ENCODE peak calls at places on chromosomes 6 and 20, in four cellular contexts. T is fibroblast of lung, U is SK-N-SH, G is transverse colon. S is an unnamed sample. For H3K36me3 and H3K4me1, the result is how much of the 10 kb centered on the place peaks cover.

GRCh38 chr20:32563311-32564272 is 21.5 kb downstream of the NOL4L start:
- DNase-seq in U (no peak), G (no peak), T (no peak), S (no peak)

GRCh38 chr6:3259491-3259958 is 778 bp downstream of the PSMG4 start:
- DNase-seq in U (peak), G (peak), T (peak), S (peak)

GRCh38 chr6:9522101-9522500 is 892.8 kb downstream of the TFAP2A start:
- DNase-seq in U (no peak), G (no peak), T (no peak), S (no peak)

GRCh38 chr6:20707870-20708269 is 173.6 kb downstream of the CDKAL1 start:
- DNase-seq in U (no peak), T (no peak), G (no peak), S (no peak)

GRCh38 chr6:34875292-34876213 is 12.3 kb downstream of the TAF11 start:
- DNase-seq in T (no peak), U (no peak), G (no peak), S (no peak)

GRCh38 chr6:162109466-162110040 is 618.0 kb downstream of the PRKN start:
- DNase-seq in T (peak), U (no peak), G (no peak), S (no peak)

GRCh38 chr6:158032354-158032733 is 50.7 kb downstream of the SYNJ2 start:
- DNase-seq in T (no peak), U (no peak), G (peak), S (peak)

GRCh38 chr6:2950713-2951112 is 20.7 kb downstream of the SERPINB6 start:
- DNase-seq in T (no peak), U (no peak), G (no peak), S (no peak)

GRCh38 chr20:37363221-37364012 is 17.5 kb downstream of the SRC start:
- DNase-seq in G (no peak), T (no peak), U (no peak), S (peak)

GRCh38 chr20:12775041-12775440 is 233.7 kb upstream of the SPTLC3 start:
- DNase-seq in T (no peak), G (no peak), U (no peak), S (no peak)

GRCh38 chr6:124956018-124956417 is 6.2 kb upstream of the RNF217 start:
- DNase-seq in U (no peak), G (no peak), T (no peak), S (no peak)

GRCh38 chr20:14360386-14360785 is 23.0 kb upstream of the FLRT3 start:
- DNase-seq in G (no peak), T (no peak), U (no peak), S (no peak)

GRCh38 chr20:59850018-59850641 is 83.3 kb downstream of the SYCP2 start:
- DNase-seq in T (peak), G (no peak), U (no peak), S (peak)

GRCh38 chr6:105459049-105459448 is 56.2 kb upstream of the PREP start:
- DNase-seq in G (no peak), T (peak), U (no peak), S (no peak)

GRCh38 chr6:109389650-109390274 is 7.5 kb upstream of the CD164 start:
- DNase-seq in U (no peak), T (peak), G (no peak), S (peak)

GRCh38 chr6:128124713-128125112 is 223.9 kb upstream of the THEMIS start:
- DNase-seq in T (peak), U (no peak), G (no peak), S (no peak)

GRCh38 chr6:140082867-140083297 is 708.4 kb upstream of the CITED2 start:
- DNase-seq in G (no peak), U (no peak), T (peak), S (no peak)

GRCh38 chr20:43723194-43723593 is 3.6 kb downstream of the GTSF1L start:
- DNase-seq in U (peak), G (no peak), T (no peak), S (no peak)

GRCh38 chr6:72657391-72657790 is 35.5 kb downstream of the KCNQ5 start:
- DNase-seq in T (no peak), G (no peak), U (no peak), S (no peak)

GRCh38 chr6:158161566-158162254 is 6.4 kb downstream of the SERAC1 start:
- DNase-seq in T (no peak), U (no peak), G (peak), S (no peak)

GRCh38 chr6:122696079-122696478 is 83.4 kb upstream of the FABP7 start:
- DNase-seq in T (peak), U (no peak), G (no peak), S (no peak)

GRCh38 chr20:44618318-44618731 is 33.2 kb downstream of the ADA start:
- DNase-seq in U (no peak), G (peak), T (no peak), S (peak)

GRCh38 chr6:31717499-31718222 is 2.5 kb downstream of the LY6G6D start:
- DNase-seq in U (no peak), T (no peak), G (no peak), S (peak)

GRCh38 chr6:81774542-81774941 is 22.1 kb upstream of the TENT5A start:
- DNase-seq in U (no peak), G (no peak), T (no peak), S (no peak)

GRCh38 chr20:44017905-44018683 is 103.4 kb downstream of the TOX2 start:
- DNase-seq in T (peak), G (peak), U (peak), S (peak)

GRCh38 chr6:115551510-115551909 is 509.2 kb downstream of the FRK start:
- DNase-seq in T (no peak), U (peak), G (no peak), S (no peak)

GRCh38 chr20:540391-541201 is 3.0 kb downstream of the CSNK2A1 start:
- DNase-seq in U (no peak), T (no peak), G (no peak), S (no peak)

GRCh38 chr20:49233226-49233625 is 14.0 kb downstream of the DDX27 start:
- DNase-seq in U (no peak), T (no peak), G (no peak), S (no peak)

GRCh38 chr20:49236301-49236700 is 17.1 kb downstream of the DDX27 start:
- DNase-seq in U (no peak), G (no peak), T (no peak), S (no peak)

GRCh38 chr20:49234831-49235230 is 15.6 kb downstream of the DDX27 start:
- DNase-seq in T (no peak), G (no peak), U (no peak), S (no peak)

DNA sequence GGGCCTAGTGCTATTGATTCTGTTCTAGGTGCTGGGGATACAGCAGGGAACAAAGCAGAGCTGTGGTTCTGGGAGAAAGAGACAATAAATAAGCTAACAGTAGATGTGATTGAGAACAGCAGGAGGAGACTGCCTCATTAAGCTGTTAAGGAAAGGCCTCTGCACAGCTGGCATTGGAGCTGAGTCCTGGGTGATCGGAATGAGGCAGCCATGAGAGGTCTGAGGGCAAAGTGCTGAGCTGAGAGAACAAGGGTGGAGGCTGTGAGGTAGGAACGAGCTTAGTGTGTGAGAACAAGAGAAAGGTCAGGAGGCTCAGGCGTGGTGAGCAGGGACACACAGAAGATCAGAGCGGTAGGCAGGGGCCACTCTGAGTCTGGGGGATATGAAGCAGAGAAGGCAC is 18.3 kb downstream of the DDX27 start:
- DNase-seq in G (no peak), U (no peak), T (no peak), S (no peak)
- H3K36me3 ChIP-seq in G (half or more), U (under half), T (under half), S (half or more)

GRCh38 chr20:63136296-63136695 is 79.6 kb downstream of the YTHDF1 start:
- DNase-seq in U (no peak), G (no peak), T (no peak), S (peak)
- H3K4me3 ChIP-seq in U (no peak), G (no peak), T (no peak), S (no peak)

GRCh38 chr6:111763381-111763780 is 109.9 kb downstream of the FYN start:
- DNase-seq in T (peak), G (no peak), U (no peak), S (no peak)
- H3K4me1 ChIP-seq in T (under half), G (under half), U (half or more), S (half or more)

DNA sequence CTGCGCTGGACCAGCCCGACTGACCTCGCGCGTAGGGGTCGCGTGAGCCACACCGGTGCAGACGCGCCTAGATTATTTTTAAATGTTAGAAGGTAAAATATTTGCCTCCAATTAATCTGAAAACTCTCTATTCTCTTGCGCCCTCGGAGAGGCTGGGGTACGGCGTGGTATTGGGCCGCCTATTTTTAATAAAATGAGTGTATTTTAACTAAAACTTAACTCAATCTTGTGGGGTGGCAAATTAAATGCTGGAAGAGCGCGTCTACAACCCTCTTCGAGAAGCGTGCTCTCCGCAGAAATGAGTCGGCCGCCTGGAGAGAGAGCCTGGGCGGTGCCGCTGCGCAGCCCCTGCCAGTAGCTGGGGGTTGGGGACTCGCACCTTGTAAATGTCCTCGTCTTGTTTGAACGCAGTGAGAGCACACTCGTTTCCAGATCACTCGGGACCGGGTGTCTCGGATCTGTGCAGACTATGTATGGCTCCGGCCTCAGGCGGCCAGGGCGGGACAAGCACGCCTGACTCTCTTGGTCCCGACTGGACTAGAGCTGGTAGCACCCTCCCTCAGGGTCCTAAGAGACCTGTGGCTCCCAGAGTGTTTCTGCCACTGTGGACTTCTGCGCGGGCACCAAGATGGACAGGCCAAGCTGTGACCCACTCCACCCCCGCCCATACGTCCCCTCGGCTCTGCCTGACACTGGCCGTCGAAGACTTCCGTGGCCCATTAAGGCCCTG is 2.0 kb upstream of the MAFB start:
- DNase-seq in G (no peak), T (no peak), U (no peak), S (no peak)
- H3K36me3 ChIP-seq in G (under half), T (under half), U (under half), S (under half)

GRCh38 chr6:118650500-118651281 is 700 bp downstream of the CEP85L start:
- DNase-seq in T (peak), U (peak), G (peak), S (peak)

GRCh38 chr6:118649918-118650499 is 1.4 kb downstream of the CEP85L start:
- DNase-seq in T (no peak), U (no peak), G (no peak), S (peak)

GRCh38 chr6:118646977-118647376 is 4.4 kb downstream of the CEP85L start:
- DNase-seq in U (no peak), T (no peak), G (no peak), S (no peak)

GRCh38 chr6:118651282-118652050 is at the start of gene CEP85L:
- DNase-seq in U (peak), T (peak), G (peak), S (peak)

DNA sequence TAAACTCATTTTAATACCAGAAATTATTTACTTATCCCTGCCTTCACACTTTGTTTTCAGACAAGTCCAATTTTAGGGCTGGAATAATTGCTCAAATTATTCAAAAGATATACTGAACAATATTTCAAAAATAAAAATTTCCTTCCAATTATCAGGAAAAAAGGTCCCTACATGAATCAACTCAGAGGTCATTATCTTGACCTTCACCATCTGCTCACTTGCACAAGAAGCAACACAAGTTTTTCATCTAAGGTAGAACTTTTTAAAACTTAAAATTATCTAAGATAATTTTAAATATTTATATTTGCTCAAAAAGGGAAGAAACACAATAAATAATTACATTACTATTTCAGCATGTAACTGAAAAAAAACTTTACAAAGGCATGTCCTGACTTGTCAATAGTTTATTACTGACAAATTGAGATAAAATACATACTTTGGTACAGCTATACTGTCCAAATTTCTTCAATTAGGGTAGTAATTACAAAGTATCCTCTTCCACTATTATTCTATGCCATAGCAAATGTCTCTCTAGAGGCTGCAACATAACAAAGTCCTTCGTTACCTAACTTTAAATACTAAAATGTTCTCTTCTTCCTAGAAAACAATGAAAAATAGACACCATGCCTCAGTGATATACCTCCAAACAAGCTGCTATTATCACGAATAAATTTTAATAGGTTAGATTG is 2.4 kb downstream of the CEP85L start:
- DNase-seq in G (no peak), T (no peak), U (no peak), S (no peak)
- H3K4me3 ChIP-seq in G (no peak), T (peak), U (peak), S (peak)

GRCh38 chr20:1947535-1947846 is 46.4 kb downstream of the PDYN start:
- DNase-seq in U (no peak), G (no peak), T (no peak), S (no peak)

GRCh38 chr20:1951436-1952115 is 42.3 kb downstream of the PDYN start:
- DNase-seq in G (no peak), U (no peak), T (no peak), S (no peak)

GRCh38 chr20:1949711-1950110 is 44.1 kb downstream of the PDYN start:
- DNase-seq in U (peak), G (no peak), T (no peak), S (no peak)

GRCh38 chr20:1950836-1951235 is 43.0 kb downstream of the PDYN start:
- DNase-seq in T (no peak), U (no peak), G (no peak), S (no peak)

DNA sequence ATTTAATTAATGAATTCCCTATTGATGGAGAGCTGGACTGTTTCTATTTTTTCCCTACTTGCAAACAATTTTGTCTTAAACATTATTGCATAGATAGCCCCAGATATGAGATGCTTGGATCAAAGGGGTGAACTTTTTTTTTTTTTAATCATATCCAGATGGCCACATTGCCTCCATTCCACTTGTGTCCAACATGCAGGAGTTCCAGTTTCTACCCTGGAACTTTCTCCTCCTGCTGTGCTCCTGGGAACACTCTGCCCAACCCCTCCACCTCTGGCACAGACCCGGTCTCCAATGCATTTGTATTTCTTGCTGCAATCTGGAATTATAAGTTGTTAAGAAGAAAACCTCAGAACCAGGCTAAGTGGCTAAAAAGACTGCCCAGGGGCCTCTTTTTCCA is 44.6 kb downstream of the PDYN start:
- DNase-seq in T (no peak), G (no peak), U (peak), S (peak)
- H3K4me1 ChIP-seq in T (under half), G (under half), U (under half), S (under half)

DNA sequence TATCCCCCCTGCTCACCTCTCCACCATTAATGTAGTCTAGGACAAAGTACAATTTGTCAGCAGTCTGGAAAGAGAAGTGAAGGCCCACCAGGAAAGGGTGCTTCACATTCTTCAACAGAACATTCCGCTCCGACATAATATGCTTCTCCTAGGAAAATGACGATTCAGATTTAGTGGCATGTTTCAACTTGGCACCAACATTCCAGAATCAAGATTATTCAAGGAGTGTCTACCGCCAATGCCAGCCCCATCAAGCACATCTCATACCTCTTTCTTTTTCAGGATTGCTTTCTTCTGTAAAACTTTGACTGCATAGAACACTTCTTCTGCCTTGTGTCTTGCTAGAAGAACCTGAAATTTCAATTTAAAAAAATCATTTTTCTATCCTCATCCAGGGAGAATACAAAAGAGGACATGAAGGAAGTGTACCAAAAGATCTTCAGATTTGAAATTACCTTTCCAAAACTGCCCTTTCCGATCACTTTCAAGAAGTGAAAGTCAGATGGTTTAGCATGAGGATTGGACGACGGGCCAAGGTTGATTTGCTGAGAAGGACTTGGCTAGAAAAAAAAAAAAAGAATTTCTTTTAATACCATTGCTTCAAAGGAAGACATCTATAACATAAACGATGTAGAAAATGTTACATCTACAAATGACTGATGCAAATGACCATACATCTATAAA is 120.7 kb upstream of the SLC2A12 start:
- DNase-seq in U (no peak), G (no peak), T (no peak), S (no peak)
- H3K36me3 ChIP-seq in U (half or more), G (under half), T (under half), S (half or more)

DNA sequence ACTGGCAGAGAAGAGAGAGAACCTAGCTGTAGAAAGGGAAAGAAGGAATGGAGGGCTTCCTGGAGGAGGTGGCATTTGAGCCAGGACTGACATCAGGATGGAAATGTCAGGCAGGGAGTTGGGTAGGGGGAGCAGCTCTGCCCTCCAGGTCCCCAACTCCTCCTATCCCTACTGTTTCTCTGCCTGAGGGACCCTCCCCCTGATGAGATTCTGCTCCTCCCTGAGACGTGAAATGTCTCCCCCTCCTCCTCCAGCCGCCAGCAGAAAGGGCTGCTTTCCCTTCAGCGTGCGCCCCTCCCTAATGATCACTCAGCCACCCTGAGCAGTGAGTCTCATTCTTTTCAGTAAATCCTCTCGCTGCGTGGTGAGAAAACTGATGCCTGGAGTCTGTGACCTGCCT is 40.6 kb downstream of the HLA-DPB1 start:
- DNase-seq in U (no peak), G (no peak), T (no peak), S (no peak)
- H3K4me3 ChIP-seq in U (no peak), G (no peak), T (no peak), S (no peak)

GRCh38 chr20:24318569-24319352 is 150.7 kb upstream of the SYNDIG1 start:
- DNase-seq in T (no peak), U (no peak), G (no peak), S (no peak)
- H3K4me1 ChIP-seq in T (under half), U (under half), G (under half), S (under half)

DNA sequence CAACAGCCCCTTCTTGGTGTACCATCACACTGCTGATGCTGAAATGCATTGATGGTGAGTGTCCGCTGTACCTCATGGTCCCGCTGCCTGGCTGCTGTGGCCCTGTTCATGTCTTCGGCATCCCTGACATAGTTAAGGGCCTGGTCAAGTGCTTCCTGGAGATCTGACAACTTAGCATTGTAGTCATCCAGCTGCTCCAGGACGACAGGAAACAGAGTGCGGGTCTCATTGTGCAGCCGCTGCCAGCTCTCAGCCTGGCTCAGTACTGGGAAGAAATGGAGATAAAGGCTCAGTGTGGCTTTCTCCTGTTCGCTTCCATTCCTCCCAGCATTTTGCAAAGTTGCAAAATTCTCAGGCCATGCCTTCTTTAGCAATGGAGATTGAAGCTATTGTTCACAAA is 81.8 kb downstream of the LAMA4 start:
- DNase-seq in T (no peak), U (no peak), G (no peak), S (no peak)
- H3K36me3 ChIP-seq in T (under half), U (under half), G (under half), S (half or more)

S was measured in osteoblast.